ENCODE peak calls at places on chromosomes 7 and 10, in four cellular contexts. One of them, this sample, is unnamed.

GRCh38 chr10:123398180-123398591 is 244.0 kb downstream of the BUB3 start:
- DNase-seq in stimulated activated CD8-positive, alpha-beta memory T cell treated with anti-CD3 and anti-CD28 coated beads, Interleukin-7, amount 100 ng/mL, for 24 hours: no peak
- DNase-seq in stomach: no peak
- DNase-seq in GM23338: no peak
- DNase-seq in this sample: no peak

GRCh38 chr7:51123322-51124021 is 193.1 kb downstream of the COBL start:
- DNase-seq in GM23338: no peak
- DNase-seq in stimulated activated CD8-positive, alpha-beta memory T cell treated with anti-CD3 and anti-CD28 coated beads, Interleukin-7, amount 100 ng/mL, for 24 hours: peak; percentile 55
- DNase-seq in stomach: no peak
- DNase-seq in this sample: peak; percentile 38

GRCh38 chr10:7460006-7460405 is 49.2 kb upstream of the SFMBT2 start:
- DNase-seq in stimulated activated CD8-positive, alpha-beta memory T cell treated with anti-CD3 and anti-CD28 coated beads, Interleukin-7, amount 100 ng/mL, for 24 hours: no peak
- DNase-seq in stomach: no peak
- DNase-seq in GM23338: no peak
- DNase-seq in this sample: no peak

GRCh38 chr10:28678687-28679457 is 1.6 kb downstream of the BAMBI start:
- DNase-seq in stimulated activated CD8-positive, alpha-beta memory T cell treated with anti-CD3 and anti-CD28 coated beads, Interleukin-7, amount 100 ng/mL, for 24 hours: no peak
- DNase-seq in stomach: no peak
- DNase-seq in GM23338: no peak
- DNase-seq in this sample: no peak

GRCh38 chr7:25669954-25670841 is 441.9 kb upstream of the NPVF start:
- DNase-seq in GM23338: no peak
- DNase-seq in stomach: no peak
- DNase-seq in stimulated activated CD8-positive, alpha-beta memory T cell treated with anti-CD3 and anti-CD28 coated beads, Interleukin-7, amount 100 ng/mL, for 24 hours: no peak
- DNase-seq in this sample: no peak

GRCh38 chr7:130998993-130999602 is 265.1 kb upstream of the KLF14 start:
- DNase-seq in stomach: no peak
- DNase-seq in GM23338: no peak
- DNase-seq in stimulated activated CD8-positive, alpha-beta memory T cell treated with anti-CD3 and anti-CD28 coated beads, Interleukin-7, amount 100 ng/mL, for 24 hours: no peak
- DNase-seq in this sample: no peak

GRCh38 chr10:17544465-17544864 is 72.7 kb downstream of the HACD1 start:
- DNase-seq in stimulated activated CD8-positive, alpha-beta memory T cell treated with anti-CD3 and anti-CD28 coated beads, Interleukin-7, amount 100 ng/mL, for 24 hours: no peak
- DNase-seq in GM23338: no peak
- DNase-seq in stomach: no peak
- DNase-seq in this sample: no peak

GRCh38 chr7:47342646-47343045 is 239.3 kb downstream of the TNS3 start:
- DNase-seq in GM23338: no peak
- DNase-seq in stomach: peak; percentile 33
- DNase-seq in stimulated activated CD8-positive, alpha-beta memory T cell treated with anti-CD3 and anti-CD28 coated beads, Interleukin-7, amount 100 ng/mL, for 24 hours: no peak
- DNase-seq in this sample: no peak

GRCh38 chr10:35409094-35409582 is 72.8 kb downstream of the CCNY start:
- DNase-seq in stimulated activated CD8-positive, alpha-beta memory T cell treated with anti-CD3 and anti-CD28 coated beads, Interleukin-7, amount 100 ng/mL, for 24 hours: no peak
- DNase-seq in GM23338: no peak
- DNase-seq in stomach: no peak
- DNase-seq in this sample: peak; percentile 56

GRCh38 chr7:21671859-21672258 is 129.0 kb downstream of the DNAH11 start:
- DNase-seq in stomach: no peak
- DNase-seq in stimulated activated CD8-positive, alpha-beta memory T cell treated with anti-CD3 and anti-CD28 coated beads, Interleukin-7, amount 100 ng/mL, for 24 hours: no peak
- DNase-seq in GM23338: no peak
- DNase-seq in this sample: no peak

GRCh38 chr7:155824195-155824915 is 12.1 kb upstream of the SHH start:
- DNase-seq in stomach: peak; percentile 80
- DNase-seq in GM23338: no peak
- DNase-seq in stimulated activated CD8-positive, alpha-beta memory T cell treated with anti-CD3 and anti-CD28 coated beads, Interleukin-7, amount 100 ng/mL, for 24 hours: no peak
- DNase-seq in this sample: no peak

GRCh38 chr7:34011017-34011680 is 105.8 kb downstream of the BMPER start:
- DNase-seq in stimulated activated CD8-positive, alpha-beta memory T cell treated with anti-CD3 and anti-CD28 coated beads, Interleukin-7, amount 100 ng/mL, for 24 hours: no peak
- DNase-seq in GM23338: no peak
- DNase-seq in stomach: no peak
- DNase-seq in this sample: no peak

GRCh38 chr10:80158598-80159127 is 26.1 kb downstream of the PLAC9 start:
- DNase-seq in stomach: peak; percentile 64
- DNase-seq in stimulated activated CD8-positive, alpha-beta memory T cell treated with anti-CD3 and anti-CD28 coated beads, Interleukin-7, amount 100 ng/mL, for 24 hours: no peak
- DNase-seq in GM23338: no peak
- DNase-seq in this sample: peak; percentile 100

GRCh38 chr7:159109092-159110035 is 35.3 kb downstream of the VIPR2 start:
- DNase-seq in stimulated activated CD8-positive, alpha-beta memory T cell treated with anti-CD3 and anti-CD28 coated beads, Interleukin-7, amount 100 ng/mL, for 24 hours: no peak
- DNase-seq in stomach: no peak
- DNase-seq in GM23338: no peak
- DNase-seq in this sample: no peak

GRCh38 chr10:129047001-129047400 is 420.0 kb upstream of the MGMT start:
- DNase-seq in GM23338: no peak
- DNase-seq in stomach: no peak
- DNase-seq in stimulated activated CD8-positive, alpha-beta memory T cell treated with anti-CD3 and anti-CD28 coated beads, Interleukin-7, amount 100 ng/mL, for 24 hours: no peak
- DNase-seq in this sample: no peak

GRCh38 chr7:6413637-6414036 is 34.1 kb downstream of the DAGLB start:
- DNase-seq in stimulated activated CD8-positive, alpha-beta memory T cell treated with anti-CD3 and anti-CD28 coated beads, Interleukin-7, amount 100 ng/mL, for 24 hours: no peak
- DNase-seq in stomach: no peak
- DNase-seq in GM23338: no peak
- DNase-seq in this sample: no peak

GRCh38 chr10:77060913-77061312 is 576.7 kb downstream of the KCNMA1 start:
- DNase-seq in stimulated activated CD8-positive, alpha-beta memory T cell treated with anti-CD3 and anti-CD28 coated beads, Interleukin-7, amount 100 ng/mL, for 24 hours: no peak
- DNase-seq in GM23338: no peak
- DNase-seq in stomach: no peak
- DNase-seq in this sample: no peak

GRCh38 chr10:125521721-125522680 is 161.0 kb downstream of the TEX36 start:
- DNase-seq in stomach: no peak
- DNase-seq in stimulated activated CD8-positive, alpha-beta memory T cell treated with anti-CD3 and anti-CD28 coated beads, Interleukin-7, amount 100 ng/mL, for 24 hours: no peak
- DNase-seq in GM23338: peak; percentile 88
- DNase-seq in this sample: no peak

GRCh38 chr10:131162211-131162610 is 149.3 kb downstream of the TCERG1L start:
- DNase-seq in stimulated activated CD8-positive, alpha-beta memory T cell treated with anti-CD3 and anti-CD28 coated beads, Interleukin-7, amount 100 ng/mL, for 24 hours: no peak
- DNase-seq in stomach: no peak
- DNase-seq in GM23338: no peak
- DNase-seq in this sample: no peak

GRCh38 chr7:144018065-144018464 is 17.9 kb downstream of the OR6B1 start:
- DNase-seq in stomach: no peak
- DNase-seq in GM23338: no peak
- DNase-seq in stimulated activated CD8-positive, alpha-beta memory T cell treated with anti-CD3 and anti-CD28 coated beads, Interleukin-7, amount 100 ng/mL, for 24 hours: no peak
- DNase-seq in this sample: no peak

GRCh38 chr7:151485006-151485732 is 34.5 kb downstream of the RHEB start:
- DNase-seq in stomach: no peak
- DNase-seq in stimulated activated CD8-positive, alpha-beta memory T cell treated with anti-CD3 and anti-CD28 coated beads, Interleukin-7, amount 100 ng/mL, for 24 hours: no peak
- DNase-seq in GM23338: no peak
- DNase-seq in this sample: no peak

GRCh38 chr10:99775850-99776249 is 6.6 kb upstream of the ABCC2 start:
- DNase-seq in stimulated activated CD8-positive, alpha-beta memory T cell treated with anti-CD3 and anti-CD28 coated beads, Interleukin-7, amount 100 ng/mL, for 24 hours: no peak
- DNase-seq in GM23338: no peak
- DNase-seq in stomach: no peak
- DNase-seq in this sample: no peak

GRCh38 chr10:77969029-77969635 is 42.6 kb upstream of the DLG5 start:
- DNase-seq in stimulated activated CD8-positive, alpha-beta memory T cell treated with anti-CD3 and anti-CD28 coated beads, Interleukin-7, amount 100 ng/mL, for 24 hours: no peak
- DNase-seq in stomach: no peak
- DNase-seq in GM23338: no peak
- DNase-seq in this sample: no peak

GRCh38 chr7:91941450-91941849 is 788 bp downstream of the AKAP9 start:
- DNase-seq in GM23338: peak; percentile 52
- DNase-seq in stomach: peak; percentile 46
- DNase-seq in stimulated activated CD8-positive, alpha-beta memory T cell treated with anti-CD3 and anti-CD28 coated beads, Interleukin-7, amount 100 ng/mL, for 24 hours: no peak
- DNase-seq in this sample: no peak

GRCh38 chr7:42006801-42007394 is 230.1 kb downstream of the GLI3 start:
- DNase-seq in stimulated activated CD8-positive, alpha-beta memory T cell treated with anti-CD3 and anti-CD28 coated beads, Interleukin-7, amount 100 ng/mL, for 24 hours: no peak
- DNase-seq in stomach: no peak
- DNase-seq in GM23338: no peak
- DNase-seq in this sample: no peak

GRCh38 chr7:122694697-122695096 is 4.2 kb downstream of the RNF133 start:
- DNase-seq in stomach: no peak
- DNase-seq in GM23338: no peak
- DNase-seq in stimulated activated CD8-positive, alpha-beta memory T cell treated with anti-CD3 and anti-CD28 coated beads, Interleukin-7, amount 100 ng/mL, for 24 hours: no peak
- DNase-seq in this sample: no peak

GRCh38 chr7:41573017-41573416 is 129.9 kb downstream of the INHBA start:
- DNase-seq in GM23338: no peak
- DNase-seq in stimulated activated CD8-positive, alpha-beta memory T cell treated with anti-CD3 and anti-CD28 coated beads, Interleukin-7, amount 100 ng/mL, for 24 hours: no peak
- DNase-seq in stomach: no peak
- DNase-seq in this sample: no peak

GRCh38 chr10:35152992-35153391 is 26.3 kb downstream of the CREM start:
- DNase-seq in stomach: no peak
- DNase-seq in stimulated activated CD8-positive, alpha-beta memory T cell treated with anti-CD3 and anti-CD28 coated beads, Interleukin-7, amount 100 ng/mL, for 24 hours: no peak
- DNase-seq in GM23338: no peak
- DNase-seq in this sample: no peak

GRCh38 chr7:43905954-43906326 is 456 bp downstream of the URGCP start:
- DNase-seq in stimulated activated CD8-positive, alpha-beta memory T cell treated with anti-CD3 and anti-CD28 coated beads, Interleukin-7, amount 100 ng/mL, for 24 hours: no peak
- DNase-seq in stomach: peak; percentile 28
- DNase-seq in GM23338: peak; percentile 77
- DNase-seq in this sample: no peak

GRCh38 chr7:150852371-150852905 is at the start of gene AOC1:
- DNase-seq in stomach: peak; percentile 41
- DNase-seq in GM23338: peak; percentile 20
- DNase-seq in stimulated activated CD8-positive, alpha-beta memory T cell treated with anti-CD3 and anti-CD28 coated beads, Interleukin-7, amount 100 ng/mL, for 24 hours: no peak
- DNase-seq in this sample: no peak

GRCh38 chr10:24041030-24041429 is 167.9 kb upstream of the KIAA1217 start:
- DNase-seq in GM23338: no peak
- DNase-seq in stimulated activated CD8-positive, alpha-beta memory T cell treated with anti-CD3 and anti-CD28 coated beads, Interleukin-7, amount 100 ng/mL, for 24 hours: no peak
- DNase-seq in stomach: no peak
- DNase-seq in this sample: no peak

GRCh38 chr7:32088336-32088975 is 18.2 kb upstream of the PDE1C start:
- DNase-seq in stimulated activated CD8-positive, alpha-beta memory T cell treated with anti-CD3 and anti-CD28 coated beads, Interleukin-7, amount 100 ng/mL, for 24 hours: no peak
- DNase-seq in GM23338: no peak
- DNase-seq in stomach: no peak
- DNase-seq in this sample: no peak

GRCh38 chr10:63558132-63558784 is 37.1 kb downstream of the REEP3 start:
- DNase-seq in GM23338: no peak
- DNase-seq in stimulated activated CD8-positive, alpha-beta memory T cell treated with anti-CD3 and anti-CD28 coated beads, Interleukin-7, amount 100 ng/mL, for 24 hours: no peak
- DNase-seq in stomach: no peak
- DNase-seq in this sample: no peak

GRCh38 chr7:2520131-2520807 is 695 bp downstream of the LFNG start:
- DNase-seq in GM23338: peak; percentile 47
- DNase-seq in stimulated activated CD8-positive, alpha-beta memory T cell treated with anti-CD3 and anti-CD28 coated beads, Interleukin-7, amount 100 ng/mL, for 24 hours: no peak
- DNase-seq in stomach: no peak
- DNase-seq in this sample: no peak

GRCh38 chr7:120588411-120588810 is 269.5 kb downstream of the TSPAN12 start:
- DNase-seq in GM23338: no peak
- DNase-seq in stimulated activated CD8-positive, alpha-beta memory T cell treated with anti-CD3 and anti-CD28 coated beads, Interleukin-7, amount 100 ng/mL, for 24 hours: no peak
- DNase-seq in stomach: no peak
- DNase-seq in this sample: no peak

GRCh38 chr10:63368365-63368764 is 97.4 kb downstream of the JMJD1C start:
- DNase-seq in stimulated activated CD8-positive, alpha-beta memory T cell treated with anti-CD3 and anti-CD28 coated beads, Interleukin-7, amount 100 ng/mL, for 24 hours: no peak
- DNase-seq in stomach: no peak
- DNase-seq in GM23338: no peak
- DNase-seq in this sample: no peak

This sample was measured in HFF-Myc.